ENCODE peak calls at places on chromosome 2, in nine cellular contexts. R, G, S, E, B, Y, C, W and L are unnamed samples.

GRCh38 chr2:78564666-78565065 is 460.8 kb upstream of the REG3G start:
- DNase-seq in C (no peak), S (no peak), B (no peak), R (no peak), Y (no peak), G (no peak), E (no peak), W (no peak), L (no peak)

GRCh38 chr2:239927424-239927981 is 97.6 kb downstream of the NDUFA10 start:
- DNase-seq in S (peak; percentile 77), R (peak; percentile 59), Y (peak; percentile 78), C (no peak), E (peak; percentile 22), B (peak; percentile 75), W (peak; percentile 79), G (peak; percentile 53), L (peak; percentile 77)

GRCh38 chr2:216911008-216911407 is 51.1 kb upstream of the TNP1 start:
- DNase-seq in B (no peak), C (no peak), E (no peak), G (no peak), Y (no peak), R (no peak), W (no peak), S (peak; percentile 14), L (no peak)

GRCh38 chr2:190277234-190278112 is 42.2 kb downstream of the HIBCH start:
- DNase-seq in B (peak; percentile 65), G (no peak), W (no peak), C (no peak), Y (no peak), R (no peak), S (peak; percentile 66), E (no peak), L (no peak)

GRCh38 chr2:240426797-240427721 is 8.4 kb upstream of the GPC1 start:
- DNase-seq in B (peak; percentile 84), G (peak; percentile 59), Y (no peak), R (no peak), S (peak; percentile 34), E (no peak), C (no peak), W (peak; percentile 63), L (peak; percentile 0)

GRCh38 chr2:199757466-199757865 is 93.5 kb downstream of the FTCDNL1 start:
- DNase-seq in R (no peak), Y (no peak), C (peak; percentile 41), B (peak; percentile 69), G (no peak), W (no peak), E (peak; percentile 32), S (no peak), L (no peak)

GRCh38 chr2:206378835-206379234 is 64.5 kb upstream of the ADAM23 start:
- DNase-seq in B (no peak), S (no peak), E (no peak), C (no peak), G (no peak), R (no peak), Y (no peak), W (no peak), L (no peak)

GRCh38 chr2:2333076-2333475 is 2.0 kb upstream of the MYT1L start:
- DNase-seq in R (no peak), S (no peak), E (no peak), C (no peak), B (no peak), W (no peak), G (no peak), Y (no peak), L (no peak)

GRCh38 chr2:191041418-191042161 is 27.6 kb upstream of the STAT1 start:
- DNase-seq in B (peak; percentile 41), C (no peak), G (no peak), Y (no peak), E (peak; percentile 42), S (peak; percentile 57), R (no peak), W (no peak), L (no peak)

GRCh38 chr2:29397743-29398142 is 282.5 kb downstream of the CLIP4 start:
- DNase-seq in Y (no peak), B (no peak), R (no peak), W (no peak), S (no peak), G (no peak), C (no peak), E (no peak), L (no peak)

GRCh38 chr2:134333646-134334189 is 79.8 kb downstream of the MGAT5 start:
- DNase-seq in G (no peak), E (no peak), R (no peak), Y (no peak), C (peak; percentile 48), W (no peak), S (no peak), B (peak; percentile 21), L (no peak)

GRCh38 chr2:950627-950992 is at the start of gene SNTG2:
- DNase-seq in E (peak; percentile 41), R (peak; percentile 16), G (no peak), S (peak; percentile 32), Y (no peak), W (peak; percentile 82), C (peak; percentile 37), B (no peak), L (peak; percentile 20)

DNA sequence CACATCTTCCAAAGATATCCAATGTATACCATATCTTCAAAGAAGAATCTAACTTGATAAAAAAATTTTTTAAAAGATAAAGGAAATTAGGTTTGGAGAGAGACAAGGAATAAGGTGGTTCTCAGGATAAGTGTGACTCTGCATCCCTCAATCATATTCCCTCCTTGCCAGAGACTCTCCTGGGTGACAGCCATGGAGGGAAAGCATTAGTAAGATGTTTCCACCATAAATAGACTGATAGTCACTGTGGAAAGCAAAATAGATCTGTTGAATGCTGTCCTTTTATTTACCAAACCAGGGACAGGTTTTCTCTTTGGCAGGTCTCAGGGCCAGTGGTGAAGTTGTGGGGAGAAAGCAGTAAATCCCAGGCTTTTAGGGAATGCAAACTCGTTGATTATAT is 107.6 kb downstream of the PRPF40A start:
- DNase-seq in R (no peak), S (no peak), W (no peak), C (no peak), E (no peak), G (no peak), B (no peak), Y (no peak), L (no peak)
- H3K27ac ChIP-seq in R (no peak overlapping the region), S (no peak overlapping the region), W (no peak overlapping the region), C (no peak overlapping the region), E (no peak overlapping the region), G (no peak overlapping the region), B (no peak overlapping the region), Y (no peak overlapping the region), L (no peak overlapping the region)

DNA sequence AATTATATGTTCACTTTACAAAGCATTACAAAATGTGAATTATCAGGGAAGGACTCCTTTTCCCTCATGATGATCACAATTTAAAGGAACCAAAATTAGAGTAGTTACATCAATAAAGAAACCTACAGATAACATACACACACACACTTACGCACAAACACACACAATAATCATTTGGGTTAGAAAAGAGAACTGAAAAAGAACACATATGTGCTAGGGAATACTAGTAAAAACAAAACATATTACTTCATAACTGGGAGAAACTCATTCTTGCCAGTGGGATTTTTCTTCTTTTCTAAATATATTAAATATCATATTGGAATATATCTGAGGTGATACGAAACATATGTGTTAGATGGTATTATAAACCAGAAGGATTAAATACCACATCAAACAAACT is 42.3 kb downstream of the FIGN start:
- DNase-seq in W (no peak), G (no peak), B (no peak), Y (no peak), S (no peak), E (no peak), C (no peak), R (no peak), L (no peak)
- H3K4me1 ChIP-seq in W (no peaks in the 10 kb centered on the region), G (peaks cover 35% of the 10 kb centered on the region), B (peaks cover 2% of the 10 kb centered on the region), Y (no peaks in the 10 kb centered on the region), S (no peaks in the 10 kb centered on the region), E (no peaks in the 10 kb centered on the region), C (peaks cover 11% of the 10 kb centered on the region), R (no peaks in the 10 kb centered on the region), L (no peaks in the 10 kb centered on the region)

DNA sequence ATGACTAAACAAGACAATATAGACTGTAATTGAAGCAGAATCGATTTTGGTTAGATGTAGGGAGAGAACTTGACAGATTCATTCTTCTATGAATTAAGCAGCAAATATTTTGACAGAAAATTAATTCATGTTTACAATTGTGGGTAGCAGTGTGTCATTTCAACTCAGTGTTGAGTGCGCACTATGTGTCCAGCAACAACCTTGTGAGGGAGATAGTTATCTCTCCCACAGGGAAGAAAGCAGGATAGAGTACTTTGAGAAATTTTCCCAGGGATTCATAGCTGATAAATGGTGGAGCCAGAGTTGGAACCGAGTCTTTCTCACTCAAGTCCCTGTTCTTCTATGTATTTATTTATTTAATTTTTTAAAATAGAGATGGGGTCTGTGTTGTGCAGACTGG is 5.2 kb downstream of the MRPL33 start:
- DNase-seq in G (no peak), R (no peak), S (no peak), B (no peak), Y (no peak), C (no peak), W (no peak), E (no peak), L (no peak)
- H3K27ac ChIP-seq in G (peak overlapping the region; percentile 61), R (no peak overlapping the region), S (no peak overlapping the region), B (no peak overlapping the region), Y (no peak overlapping the region), C (peak overlapping the region; percentile 95), W (no peak overlapping the region), E (no peak overlapping the region), L (no peak overlapping the region)

GRCh38 chr2:43154685-43155084 is 71.7 kb downstream of the ZFP36L2 start:
- DNase-seq in W (no peak), G (no peak), E (peak; percentile 69), S (no peak), Y (no peak), B (no peak), R (no peak), C (no peak), L (no peak)

GRCh38 chr2:43159797-43160196 is 66.6 kb downstream of the ZFP36L2 start:
- DNase-seq in S (no peak), W (no peak), C (no peak), R (no peak), G (no peak), B (no peak), E (no peak), Y (no peak), L (no peak)

GRCh38 chr2:43155842-43156511 is 70.4 kb downstream of the ZFP36L2 start:
- DNase-seq in Y (no peak), B (no peak), G (no peak), C (no peak), R (no peak), S (no peak), W (peak; percentile 73), E (no peak), L (no peak)

GRCh38 chr2:43158259-43158880 is 68.0 kb downstream of the ZFP36L2 start:
- DNase-seq in C (peak; percentile 54), B (peak; percentile 88), G (peak; percentile 95), Y (no peak), S (no peak), E (peak; percentile 83), R (no peak), W (peak; percentile 92), L (peak; percentile 43)

DNA sequence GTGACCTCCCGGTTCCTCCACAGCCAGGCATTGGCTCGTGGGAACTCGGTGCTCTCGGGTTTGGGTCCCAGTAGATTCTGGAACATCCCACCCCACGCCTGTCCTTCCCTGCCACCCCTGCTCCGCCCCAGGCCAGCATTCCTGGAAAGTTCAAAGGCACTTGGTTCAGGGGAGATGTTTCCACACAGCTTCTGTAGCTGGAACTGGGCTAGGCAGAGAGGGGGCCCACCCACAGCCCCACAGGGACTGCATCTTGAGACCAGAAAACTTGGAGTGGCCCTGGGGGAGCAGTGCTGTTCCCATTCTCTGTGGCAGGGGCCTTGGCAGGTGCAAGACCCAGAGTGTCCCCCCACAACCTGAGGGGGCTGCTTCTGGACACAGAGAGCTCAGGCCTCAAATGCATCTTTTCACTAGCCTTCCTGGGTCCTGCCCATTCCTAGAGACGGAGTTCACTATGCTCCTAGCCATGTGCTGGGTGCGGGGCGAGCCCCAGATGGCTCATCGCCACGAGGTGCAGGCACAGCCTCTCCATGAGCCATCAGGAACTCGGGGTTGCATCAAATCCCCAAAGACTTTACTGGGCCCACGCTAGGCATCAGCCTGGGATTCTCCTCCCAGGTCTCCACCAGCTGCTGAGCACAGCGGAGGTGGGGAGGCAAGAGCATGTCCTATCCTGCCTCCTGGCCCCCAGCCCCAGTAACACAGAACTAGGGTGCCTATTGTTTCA is 68.7 kb downstream of the ZFP36L2 start:
- DNase-seq in R (no peak), S (no peak), W (no peak), G (no peak), Y (no peak), B (no peak), C (no peak), E (no peak), L (no peak)
- H3K4me1 ChIP-seq in R (peaks cover 57% of the 10 kb centered on the region), S (peaks cover 14% of the 10 kb centered on the region), W (peaks cover 76% of the 10 kb centered on the region), G (peaks cover 36% of the 10 kb centered on the region), Y (peaks cover 15% of the 10 kb centered on the region), B (peaks cover 15% of the 10 kb centered on the region), C (peaks cover 13% of the 10 kb centered on the region), E (peaks cover 33% of the 10 kb centered on the region), L (peaks cover 78% of the 10 kb centered on the region)